ENCODE peak calls at places on chromosome 1, in seven cellular contexts. T is GM23248, X is H1, N is PC-3, E is fibroblast of lung, J is GM12878, K is mesenchymal stem cell. U is an unnamed sample.

GRCh38 chr1:16072616-16073484 is 601 bp downstream of the FAM131C start:
- DNase-seq in T (peak), X (peak), N (no peak), E (no peak), J (no peak), K (no peak), U (no peak)

GRCh38 chr1:151756291-151756690 is 7.0 kb downstream of the MRPL9 start:
- DNase-seq in T (peak), X (no peak), N (peak), E (peak), J (no peak), K (peak), U (peak)

GRCh38 chr1:10736623-10737267 is 59.7 kb downstream of the CASZ1 start:
- DNase-seq in T (no peak), X (no peak), N (no peak), E (no peak), J (no peak), K (no peak), U (no peak)

GRCh38 chr1:113652773-113653172 is 106.5 kb downstream of the PHTF1 start:
- DNase-seq in T (peak), X (no peak), N (peak), E (peak), J (no peak), K (no peak), U (peak)

GRCh38 chr1:54499097-54500029 is 48.7 kb upstream of the ACOT11 start:
- DNase-seq in T (peak), X (peak), N (peak), E (peak), J (no peak), K (peak), U (peak)

GRCh38 chr1:88935522-88936222 is 44.3 kb upstream of the GTF2B start:
- DNase-seq in T (peak), X (no peak), N (peak), E (peak), J (no peak), K (peak), U (peak)

GRCh38 chr1:58720680-58721079 is 20.8 kb upstream of the MYSM1 start:
- DNase-seq in T (peak), X (no peak), N (no peak), E (peak), J (no peak), K (no peak), U (peak)

GRCh38 chr1:167492509-167492910 is 25.8 kb downstream of the CD247 start:
- DNase-seq in T (no peak), X (no peak), N (no peak), E (no peak), J (peak), K (no peak), U (no peak)

GRCh38 chr1:59163268-59164092 is 133.4 kb upstream of the FGGY start:
- DNase-seq in T (peak), X (no peak), N (no peak), E (peak), J (no peak), K (peak), U (peak)

GRCh38 chr1:245969274-245969673 is 537.8 kb downstream of the SMYD3 start:
- DNase-seq in T (peak), X (no peak), N (peak), E (peak), J (no peak), K (peak), U (peak)

GRCh38 chr1:16612332-16613172 is 812 bp downstream of the NBPF1 start:
- DNase-seq in T (peak), X (peak), N (peak), E (peak), J (no peak), K (peak), U (peak)

GRCh38 chr1:75861831-75862230 is 65.1 kb downstream of the MSH4 start:
- DNase-seq in T (no peak), X (peak), N (no peak), E (no peak), J (no peak), K (no peak), U (no peak)

DNA sequence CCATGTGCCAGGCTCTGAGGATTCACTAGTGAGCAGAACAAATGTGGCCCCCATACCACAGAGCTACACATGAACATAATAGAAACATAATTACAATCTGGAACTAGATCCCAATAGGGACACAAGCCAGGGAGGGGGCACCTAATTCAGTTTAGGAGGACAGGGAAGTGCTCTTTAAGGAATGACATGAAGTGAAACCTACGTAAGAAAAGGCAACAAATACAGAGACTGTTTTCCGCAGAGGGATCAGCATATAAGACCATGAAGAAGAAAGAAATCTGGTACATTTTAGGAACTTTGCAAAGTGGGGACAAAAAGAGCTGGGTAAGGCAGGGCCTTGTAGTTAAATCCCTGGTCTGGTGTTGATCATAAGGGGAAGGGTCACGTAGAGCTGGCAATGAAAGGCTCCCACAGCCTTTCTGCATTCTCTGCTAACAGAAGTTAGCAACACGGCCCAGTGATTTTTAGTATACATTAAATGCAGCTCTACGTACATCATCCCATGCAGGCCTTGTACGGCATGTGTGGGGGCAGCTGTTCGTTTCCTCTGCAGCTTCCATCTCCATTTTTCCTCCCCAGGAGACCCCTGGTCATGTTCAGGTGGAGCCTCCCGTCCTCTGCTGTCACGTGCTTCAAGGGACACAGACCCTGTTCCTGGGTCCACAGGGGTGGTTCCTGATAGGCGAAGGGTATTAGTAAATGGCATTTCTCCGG is 26.8 kb upstream of the SLC30A1 start:
- DNase-seq in T (no peak), X (no peak), N (no peak), E (no peak), J (no peak), K (no peak), U (no peak)
- H2AFZ ChIP-seq in T (no peak), X (peak), N (no peak), E (no peak), J (peak), K (no peak), U (no peak)

GRCh38 chr1:149962039-149962647 is 25.5 kb upstream of the MTMR11 start:
- DNase-seq in T (peak), X (no peak), N (peak), E (peak), J (peak), K (peak), U (peak)
- H2AFZ ChIP-seq in T (no peak), X (no peak), N (no peak), E (no peak), J (peak), K (no peak), U (no peak)

GRCh38 chr1:31787261-31787660 is 23.1 kb upstream of the ADGRB2 start:
- DNase-seq in T (no peak), X (no peak), N (no peak), E (no peak), J (no peak), K (no peak), U (no peak)
- H2AFZ ChIP-seq in T (peak), X (no peak), N (no peak), E (no peak), J (peak), K (no peak), U (no peak)

GRCh38 chr1:44778705-44779576 is 3.6 kb downstream of the RPS8 start:
- DNase-seq in T (no peak), X (no peak), N (no peak), E (no peak), J (no peak), K (no peak), U (no peak)
- H2AFZ ChIP-seq in T (no peak), X (no peak), N (no peak), E (no peak), J (no peak), K (no peak), U (no peak)

DNA sequence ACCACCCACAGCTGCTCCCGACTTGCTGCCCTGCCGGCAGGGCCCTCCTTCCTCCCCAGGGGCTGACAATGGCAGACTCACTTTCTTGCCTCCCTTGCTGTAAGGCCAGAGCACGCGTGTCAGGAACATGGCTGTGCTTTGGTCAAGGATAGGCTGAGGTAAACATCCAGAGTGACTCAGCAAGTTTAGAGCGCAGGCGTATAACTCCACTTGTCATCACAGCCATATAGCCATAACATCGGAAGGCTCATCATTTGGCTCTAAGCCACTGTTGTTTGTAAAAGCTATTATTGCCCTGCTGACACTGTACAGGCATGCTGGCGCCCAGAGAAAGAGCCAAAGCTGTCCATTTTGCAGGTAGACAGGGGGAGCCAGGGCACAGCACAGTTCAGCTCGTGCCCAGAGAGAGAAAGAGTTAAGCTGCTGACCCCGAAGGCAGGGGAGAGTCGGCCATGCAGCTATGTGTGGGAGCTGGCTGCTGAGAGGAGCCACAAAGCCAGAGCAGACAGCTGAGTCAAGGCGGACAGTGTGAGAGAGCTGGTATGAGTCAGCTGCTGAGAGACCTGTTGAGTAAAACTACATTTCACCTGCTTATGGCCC is 60.6 kb downstream of the GNG4 start:
- DNase-seq in T (peak), X (no peak), N (peak), E (peak), J (no peak), K (peak), U (peak)
- H2AFZ ChIP-seq in T (peak), X (no peak), N (peak), E (no peak), J (no peak), K (no peak), U (peak)

GRCh38 chr1:64147759-64148158 is 55.7 kb upstream of the UBE2U start:
- DNase-seq in T (no peak), X (no peak), N (no peak), E (no peak), J (no peak), K (no peak), U (no peak)

GRCh38 chr1:64150266-64150665 is 53.2 kb upstream of the UBE2U start:
- DNase-seq in T (no peak), X (no peak), N (no peak), E (no peak), J (no peak), K (no peak), U (no peak)

GRCh38 chr1:64155285-64155684 is 48.1 kb upstream of the UBE2U start:
- DNase-seq in T (no peak), X (no peak), N (no peak), E (no peak), J (no peak), K (no peak), U (no peak)

GRCh38 chr1:64150729-64151128 is 52.7 kb upstream of the UBE2U start:
- DNase-seq in T (no peak), X (no peak), N (no peak), E (no peak), J (no peak), K (no peak), U (no peak)
- H2AFZ ChIP-seq in T (no peak), X (no peak), N (no peak), E (no peak), J (no peak), K (no peak), U (no peak)

GRCh38 chr1:28195780-28196179 is 19.3 kb upstream of the PTAFR start:
- DNase-seq in T (no peak), X (no peak), N (no peak), E (no peak), J (no peak), K (no peak), U (no peak)
- H2AFZ ChIP-seq in T (no peak), X (no peak), N (no peak), E (no peak), J (no peak), K (no peak), U (no peak)

GRCh38 chr1:25503551-25504426 is 39.6 kb upstream of the LDLRAP1 start:
- DNase-seq in T (peak), X (peak), N (peak), E (peak), J (no peak), K (no peak), U (no peak)

GRCh38 chr1:25501235-25502058 is 42.0 kb upstream of the LDLRAP1 start:
- DNase-seq in T (peak), X (peak), N (peak), E (peak), J (no peak), K (peak), U (peak)

GRCh38 chr1:25505706-25506385 is 37.6 kb upstream of the LDLRAP1 start:
- DNase-seq in T (no peak), X (no peak), N (no peak), E (peak), J (no peak), K (no peak), U (no peak)

GRCh38 chr1:25502957-25503356 is 40.4 kb upstream of the LDLRAP1 start:
- DNase-seq in T (peak), X (peak), N (no peak), E (peak), J (no peak), K (peak), U (peak)

DNA sequence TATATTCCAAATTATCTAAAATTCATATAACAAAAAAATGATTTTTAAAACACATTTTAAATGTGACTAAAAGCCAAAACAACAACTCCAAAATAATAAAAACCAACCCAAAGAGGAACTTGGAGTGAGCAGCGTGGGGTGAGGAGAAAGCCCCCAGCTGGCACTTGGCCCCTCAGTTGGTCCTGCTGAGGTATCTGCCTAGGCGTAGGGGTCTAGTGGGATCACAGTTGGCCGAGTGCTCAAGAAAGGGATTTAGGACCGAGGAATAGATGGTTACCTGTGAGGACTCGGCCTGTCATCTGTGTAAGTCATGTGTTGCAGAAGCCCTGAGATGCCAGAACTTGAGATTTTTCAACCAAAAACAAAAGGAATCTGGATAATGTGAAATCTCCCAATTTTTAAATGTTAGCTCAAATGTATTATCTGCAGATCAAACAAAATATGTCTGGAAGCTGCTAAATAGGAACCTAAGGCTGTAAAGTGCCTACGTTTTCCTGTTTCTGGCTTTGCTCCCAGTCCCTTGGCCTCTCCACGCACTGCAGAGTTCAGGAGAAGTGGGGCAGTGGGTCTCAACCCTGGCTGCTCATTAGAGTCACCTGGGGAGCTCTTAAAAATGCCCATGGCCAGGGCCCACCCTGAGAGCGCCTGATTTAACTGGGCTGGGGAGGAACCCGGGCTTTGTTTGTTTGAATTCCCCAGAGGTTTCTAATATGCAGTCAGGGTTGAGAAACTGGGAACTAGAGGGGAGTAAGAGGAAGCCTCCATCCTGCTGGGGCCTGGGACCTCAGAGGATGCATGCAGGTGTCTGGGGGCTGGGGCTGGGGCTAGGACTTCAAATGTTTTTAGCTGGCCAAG is 38.5 kb upstream of the LDLRAP1 start:
- DNase-seq in T (peak), X (peak), N (no peak), E (peak), J (no peak), K (no peak), U (peak)
- H2AFZ ChIP-seq in T (no peak), X (no peak), N (no peak), E (no peak), J (no peak), K (no peak), U (no peak)

GRCh38 chr1:25083481-25084345 is 148.6 kb downstream of the SYF2 start:
- DNase-seq in T (no peak), X (no peak), N (no peak), E (no peak), J (no peak), K (no peak), U (no peak)

GRCh38 chr1:25080294-25081209 is 150.5 kb upstream of the RUNX3 start:
- DNase-seq in T (peak), X (no peak), N (peak), E (peak), J (no peak), K (peak), U (peak)

GRCh38 chr1:25082995-25083394 is 149.3 kb downstream of the SYF2 start:
- DNase-seq in T (no peak), X (no peak), N (no peak), E (no peak), J (no peak), K (no peak), U (no peak)

GRCh38 chr1:25081496-25081895 is 150.8 kb downstream of the SYF2 start:
- DNase-seq in T (no peak), X (no peak), N (peak), E (no peak), J (no peak), K (no peak), U (no peak)

GRCh38 chr1:25082216-25082899 is 149.9 kb downstream of the SYF2 start:
- DNase-seq in T (peak), X (no peak), N (peak), E (peak), J (no peak), K (no peak), U (peak)
- H2AFZ ChIP-seq in T (no peak), X (no peak), N (peak), E (no peak), J (no peak), K (no peak), U (peak)

GRCh38 chr1:106880226-106880625 is 176.2 kb upstream of the PRMT6 start:
- DNase-seq in T (no peak), X (no peak), N (no peak), E (no peak), J (no peak), K (no peak), U (no peak)
- H2AFZ ChIP-seq in T (no peak), X (no peak), N (no peak), E (no peak), J (no peak), K (no peak), U (no peak)